ENCODE peak calls at places on chromosomes 3 and 15, in nine cellular contexts. C is fibroblast of the aortic adventitia; U is AG10803; R is suprapubic skin; B is naive thymus-derived CD4-positive, alpha-beta T cell; P is AG09309; L is tibial artery; M is GM23248; X is AG04450. O is an unnamed sample.
A peak's percentile ranks its signal among the peaks of the same experiment; 100 is the strongest.

GRCh38 chr15:92817339-92817886 is 82.7 kb upstream of the CHD2 start:
- DNase-seq in B (no peak), P (no peak), C (no peak), X (no peak), U (no peak), M (no peak), L (no peak), R (no peak), O (no peak)

GRCh38 chr15:60328852-60329443 is 68.8 kb downstream of the ANXA2 start:
- DNase-seq in C (peak; percentile 60), M (peak; percentile 63), P (no peak), X (no peak), B (peak; percentile 5), U (peak; percentile 41), L (no peak), R (no peak), O (peak; percentile 38)

GRCh38 chr3:174355505-174355904 is 503.6 kb upstream of the NAALADL2 start:
- DNase-seq in U (peak; percentile 40), C (peak; percentile 31), L (no peak), P (no peak), M (peak; percentile 31), X (no peak), B (no peak), R (no peak), O (peak; percentile 10)

GRCh38 chr3:194308635-194309213 is 42.4 kb downstream of the CPN2 start:
- DNase-seq in P (no peak), B (no peak), X (no peak), C (no peak), U (no peak), L (no peak), R (peak; percentile 26), M (no peak), O (no peak)

GRCh38 chr3:156474560-156475389 is 80.1 kb downstream of the SSR3 start:
- DNase-seq in P (no peak), X (no peak), B (no peak), C (no peak), M (peak; percentile 44), L (no peak), R (no peak), U (peak; percentile 13), O (no peak)

GRCh38 chr3:156918746-156919145 is 92.6 kb downstream of the LEKR1 start:
- DNase-seq in U (no peak), R (no peak), X (no peak), L (no peak), C (no peak), B (no peak), M (no peak), P (no peak), O (peak; percentile 12)

GRCh38 chr15:78234515-78235040 is at the start of gene ACSBG1:
- DNase-seq in C (no peak), U (no peak), X (no peak), R (no peak), P (no peak), L (no peak), M (no peak), B (no peak), O (no peak)

GRCh38 chr15:55742498-55742926 is 440 bp downstream of the PRTG start:
- DNase-seq in M (peak; percentile 48), P (no peak), B (no peak), U (no peak), C (peak; percentile 32), L (no peak), X (no peak), R (no peak), O (peak; percentile 44)

GRCh38 chr3:41198526-41198925 is 779 bp upstream of the CTNNB1 start:
- DNase-seq in X (no peak), M (peak; percentile 36), L (peak; percentile 74), U (peak; percentile 13), C (peak; percentile 17), B (peak; percentile 7), P (no peak), R (peak; percentile 72), O (no peak)

GRCh38 chr15:58597943-58598828 is 151.3 kb downstream of the ADAM10 start:
- DNase-seq in L (no peak), B (no peak), P (no peak), R (no peak), M (no peak), U (no peak), X (no peak), C (no peak), O (no peak)

DNA sequence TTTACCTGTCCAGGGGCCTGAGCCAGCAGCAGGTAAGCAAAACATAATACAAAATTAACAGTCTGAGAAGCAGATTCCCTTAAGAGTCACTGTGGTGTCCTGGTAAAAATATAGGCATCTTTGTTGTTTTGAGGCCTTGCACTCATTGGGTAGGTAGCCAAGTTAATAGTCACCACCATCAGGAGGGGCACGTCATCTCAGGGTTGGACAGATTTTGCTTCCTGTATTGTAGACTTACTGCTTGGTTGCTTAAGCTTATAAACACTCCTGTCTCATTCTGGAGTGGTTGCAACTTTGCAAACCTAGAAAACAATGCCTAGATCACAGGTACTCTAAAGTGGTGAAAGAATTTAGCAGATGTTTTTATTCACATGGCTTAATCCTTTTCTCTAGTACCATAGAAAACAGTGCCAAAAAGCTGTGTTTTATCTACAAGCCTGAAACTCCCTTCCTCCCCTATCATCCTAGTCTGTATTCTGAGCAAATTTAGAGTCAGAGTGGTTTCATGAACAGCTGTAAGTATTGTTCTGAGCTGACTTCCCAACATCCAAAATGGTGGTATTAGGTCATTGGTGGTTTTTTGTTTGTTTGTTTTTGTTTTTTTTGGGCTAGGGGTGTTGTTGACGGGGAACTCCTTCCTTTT is 201.8 kb downstream of the AKAP13 start:
- DNase-seq in M (peak; percentile 84), P (no peak), L (no peak), B (peak; percentile 47), C (peak; percentile 81), R (no peak), X (no peak), U (peak; percentile 61), O (peak; percentile 29)
- H3K4me3 ChIP-seq in M (peak overlapping the region; percentile 55), P (no peak overlapping the region), L (peak overlapping the region; percentile 34), B (peak overlapping the region; percentile 49), C (no peak overlapping the region), R (peak overlapping the region; percentile 45), X (no peak overlapping the region), U (no peak overlapping the region), O (peak overlapping the region; percentile 3)

DNA sequence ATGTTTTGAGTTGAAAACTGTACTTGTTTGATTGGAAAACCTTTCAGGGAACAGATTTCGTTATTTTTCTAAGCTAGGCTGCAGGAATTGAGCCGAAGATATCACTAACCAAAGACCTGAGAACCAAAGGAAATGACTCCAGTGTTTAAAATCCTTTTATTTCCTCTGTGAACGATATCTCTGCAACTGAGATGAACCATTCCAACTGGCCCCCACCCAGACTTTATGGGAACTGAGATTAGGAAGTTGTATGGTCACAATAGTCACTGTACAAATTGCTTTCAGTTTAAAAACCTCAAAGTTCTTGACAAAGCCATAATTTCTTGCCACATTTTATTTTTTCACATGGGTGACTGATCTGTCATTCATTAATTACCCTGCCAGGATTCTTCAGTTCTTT is 232.4 kb downstream of the RBMS3 start:
- DNase-seq in C (peak; percentile 75), M (peak; percentile 31), U (peak; percentile 24), R (no peak), X (no peak), B (no peak), P (no peak), L (no peak), O (peak; percentile 53)
- H3K4me3 ChIP-seq in C (peak overlapping the region; percentile 3), M (peak overlapping the region; percentile 46), U (no peak overlapping the region), R (no peak overlapping the region), X (no peak overlapping the region), B (no peak overlapping the region), P (no peak overlapping the region), L (peak overlapping the region; percentile 0), O (peak overlapping the region; percentile 33)

GRCh38 chr15:65805019-65805738 is 13.1 kb upstream of the DENND4A start:
- DNase-seq in X (no peak), L (no peak), B (no peak), M (no peak), C (no peak), R (no peak), P (no peak), U (no peak), O (peak; percentile 51)

GRCh38 chr15:65806387-65806786 is 14.3 kb upstream of the DENND4A start:
- DNase-seq in B (no peak), L (no peak), U (no peak), R (no peak), P (no peak), M (no peak), C (no peak), X (no peak), O (no peak)

GRCh38 chr15:65801229-65801813 is 9.2 kb upstream of the DENND4A start:
- DNase-seq in X (no peak), R (no peak), B (no peak), C (no peak), P (no peak), M (no peak), U (no peak), L (no peak), O (no peak)

GRCh38 chr15:65804252-65804931 is 12.3 kb upstream of the DENND4A start:
- DNase-seq in C (peak; percentile 67), P (peak; percentile 56), X (no peak), L (no peak), U (peak; percentile 76), M (peak; percentile 61), B (no peak), R (no peak), O (peak; percentile 79)
- H3K4me3 ChIP-seq in C (no peak overlapping the region), P (no peak overlapping the region), X (no peak overlapping the region), L (no peak overlapping the region), U (no peak overlapping the region), M (no peak overlapping the region), B (no peak overlapping the region), R (no peak overlapping the region), O (no peak overlapping the region)

GRCh38 chr3:27165348-27165747 is 203.8 kb downstream of the NEK10 start:
- DNase-seq in C (peak; percentile 90), X (peak; percentile 11), L (no peak), U (peak; percentile 97), R (no peak), M (peak; percentile 93), P (peak; percentile 90), B (no peak), O (peak; percentile 68)
- H3K4me3 ChIP-seq in C (no peak overlapping the region), X (no peak overlapping the region), L (no peak overlapping the region), U (no peak overlapping the region), R (no peak overlapping the region), M (peak overlapping the region; percentile 61), P (no peak overlapping the region), B (no peak overlapping the region), O (no peak overlapping the region)

GRCh38 chr3:28349397-28350000 is 875 bp upstream of the AZI2 start:
- DNase-seq in P (no peak), X (no peak), B (no peak), U (no peak), C (peak; percentile 82), R (no peak), L (no peak), M (peak; percentile 72), O (no peak)
- H3K4me3 ChIP-seq in P (peak overlapping the region; percentile 80), X (peak overlapping the region; percentile 84), B (peak overlapping the region; percentile 93), U (peak overlapping the region; percentile 87), C (peak overlapping the region; percentile 82), R (peak overlapping the region; percentile 79), L (peak overlapping the region; percentile 69), M (peak overlapping the region; percentile 88), O (peak overlapping the region; percentile 95)

GRCh38 chr3:187292186-187292585 is 649 bp upstream of the MASP1 start:
- DNase-seq in C (no peak), U (peak; percentile 37), R (no peak), X (no peak), L (no peak), B (no peak), M (peak; percentile 70), P (no peak), O (peak; percentile 40)
- H3K4me3 ChIP-seq in C (peak overlapping the region; percentile 38), U (peak overlapping the region; percentile 83), R (peak overlapping the region; percentile 37), X (peak overlapping the region; percentile 73), L (no peak overlapping the region), B (no peak overlapping the region), M (peak overlapping the region; percentile 76), P (peak overlapping the region; percentile 76), O (peak overlapping the region; percentile 74)

GRCh38 chr3:31958721-31959152 is 22.3 kb downstream of the OSBPL10 start:
- DNase-seq in M (no peak), X (no peak), L (no peak), U (no peak), R (no peak), P (no peak), C (no peak), B (no peak), O (no peak)
- H3K4me3 ChIP-seq in M (no peak overlapping the region), X (no peak overlapping the region), L (no peak overlapping the region), U (no peak overlapping the region), R (no peak overlapping the region), P (no peak overlapping the region), C (no peak overlapping the region), B (no peak overlapping the region), O (no peak overlapping the region)

O was measured in fibroblast of villous mesenchyme.